ENCODE peak calls at places on chromosomes 4 and X, in six cellular contexts. B is fibroblast of pulmonary artery; G is CD8-positive, alpha-beta T cell; J is pancreas; E is coronary artery; W is gastrocnemius medialis. Q is an unnamed sample.

GRCh38 chr4:105061136-105061696 is 85.5 kb upstream of the TET2 start:
- DNase-seq in W (no peak), E (no peak), J (peak; percentile 22), B (peak; percentile 79), G (no peak), Q (peak; percentile 15)

GRCh38 chrX:24629701-24630100 is 17.4 kb downstream of the PCYT1B start:
- DNase-seq in B (no peak), J (no peak), G (no peak), E (no peak), W (no peak), Q (no peak)

GRCh38 chr4:185307136-185307950 is 88.4 kb downstream of the LRP2BP start:
- DNase-seq in G (no peak), B (no peak), W (no peak), J (no peak), E (no peak), Q (no peak)

GRCh38 chrX:153448556-153449280 is 2.9 kb upstream of the TREX2 start:
- DNase-seq in E (no peak), W (no peak), B (no peak), G (no peak), J (no peak), Q (no peak)

GRCh38 chr4:153497091-153497531 is 31.0 kb downstream of the TMEM131L start:
- DNase-seq in W (no peak), J (no peak), B (peak; percentile 57), E (no peak), G (peak; percentile 67), Q (peak; percentile 54)

GRCh38 chr4:79445371-79445781 is 37.3 kb upstream of the GK2 start:
- DNase-seq in B (no peak), W (no peak), E (no peak), J (no peak), G (no peak), Q (no peak)

GRCh38 chrX:113741744-113742143 is 842.1 kb upstream of the HTR2C start:
- DNase-seq in G (no peak), W (no peak), B (peak; percentile 55), J (no peak), E (no peak), Q (peak; percentile 50)

GRCh38 chr4:173360587-173361221 is 10.1 kb upstream of the SAP30 start:
- DNase-seq in B (peak; percentile 45), G (no peak), E (no peak), W (no peak), J (no peak), Q (no peak)

GRCh38 chrX:47568656-47569295 is 7.8 kb downstream of the ARAF start:
- DNase-seq in E (no peak), G (no peak), W (no peak), J (no peak), B (peak; percentile 28), Q (peak; percentile 47)

GRCh38 chrX:152619897-152620296 is 17.8 kb upstream of the GABRQ start:
- DNase-seq in J (no peak), W (no peak), G (no peak), B (no peak), E (no peak), Q (no peak)

GRCh38 chr4:137650051-137650450 is 117.8 kb upstream of the PCDH18 start:
- DNase-seq in E (no peak), B (no peak), J (no peak), W (no peak), G (no peak), Q (peak; percentile 56)

GRCh38 chr4:120066182-120066524 is 495 bp downstream of the MAD2L1 start:
- DNase-seq in B (no peak), W (no peak), E (no peak), J (no peak), G (no peak), Q (no peak)

GRCh38 chr4:70901607-70901983 is 574 bp upstream of the MOB1B start:
- DNase-seq in J (no peak), E (no peak), B (no peak), W (no peak), G (no peak), Q (no peak)

GRCh38 chrX:53077207-53078197 is 4.7 kb upstream of the TSPYL2 start:
- DNase-seq in G (no peak), E (no peak), W (no peak), B (no peak), J (no peak), Q (no peak)

GRCh38 chr4:3721627-3722026 is 44.6 kb upstream of the ADRA2C start:
- DNase-seq in G (no peak), W (no peak), J (no peak), E (no peak), B (no peak), Q (no peak)

GRCh38 chr4:100489316-100489715 is 28.5 kb downstream of the EMCN start:
- DNase-seq in B (peak; percentile 58), W (no peak), J (no peak), G (no peak), E (no peak), Q (peak; percentile 37)

GRCh38 chrX:47749185-47749967 is 87.3 kb upstream of the ZNF81 start:
- DNase-seq in G (no peak), E (no peak), J (no peak), B (peak; percentile 8), W (peak; percentile 16), Q (peak; percentile 57)

GRCh38 chr4:150010525-150011126 is 67.6 kb upstream of the DCLK2 start:
- DNase-seq in G (no peak), J (peak; percentile 31), W (no peak), E (no peak), B (peak; percentile 81), Q (peak; percentile 74)

GRCh38 chr4:94558392-94558920 is 106.7 kb downstream of the PDLIM5 start:
- DNase-seq in W (no peak), J (no peak), E (no peak), B (no peak), G (no peak), Q (no peak)

GRCh38 chrX:101407748-101408529 is at the start of the genes GLA and HNRNPH2:
- DNase-seq in W (peak; percentile 95), G (peak; percentile 85), B (peak; percentile 99), J (peak; percentile 89), E (peak; percentile 94), Q (peak; percentile 99)

GRCh38 chr4:3514221-3514780 is 17.9 kb downstream of the LRPAP1 start:
- DNase-seq in E (no peak), W (no peak), G (no peak), B (no peak), J (no peak), Q (no peak)

GRCh38 chr4:140374130-140374477 is 658 bp downstream of the SCOC start:
- DNase-seq in W (no peak), E (no peak), B (no peak), G (no peak), J (no peak), Q (peak; percentile 12)

GRCh38 chrX:56792270-56793111 is 63.4 kb downstream of the NBDY start:
- DNase-seq in E (peak; percentile 53), W (peak; percentile 20), J (no peak), G (no peak), B (no peak), Q (no peak)

GRCh38 chr4:122827899-122828601 is 1.4 kb downstream of the FGF2 start:
- DNase-seq in J (no peak), E (no peak), B (peak; percentile 79), G (no peak), W (no peak), Q (peak; percentile 72)

GRCh38 chr4:158578476-158578875 is 56.8 kb downstream of the RXFP1 start:
- DNase-seq in J (no peak), E (no peak), G (no peak), B (peak; percentile 58), W (no peak), Q (peak; percentile 48)

GRCh38 chr4:33948921-33949320 is 2295.4 kb downstream of the ARAP2 start:
- DNase-seq in G (no peak), B (no peak), J (no peak), E (no peak), W (no peak), Q (no peak)

GRCh38 chr4:156794863-156795262 is 176.7 kb downstream of the PDGFC start:
- DNase-seq in W (no peak), G (no peak), J (no peak), B (no peak), E (no peak), Q (no peak)

GRCh38 chr4:139018971-139019758 is 3.6 kb downstream of the NOCT start:
- DNase-seq in G (no peak), E (no peak), J (no peak), W (no peak), B (no peak), Q (peak; percentile 89)
- H3K4me3 ChIP-seq in G (no peak overlapping the region), E (no peak overlapping the region), J (no peak overlapping the region), W (no peak overlapping the region), B (no peak overlapping the region), Q (no peak overlapping the region)

GRCh38 chrX:102845020-102845419 is 92.1 kb upstream of the RAB40AL start:
- DNase-seq in B (no peak), E (no peak), J (no peak), W (no peak), G (no peak), Q (no peak)

GRCh38 chrX:102841706-102842003 is 95.4 kb upstream of the RAB40AL start:
- DNase-seq in E (no peak), B (no peak), W (no peak), J (no peak), G (no peak), Q (no peak)

GRCh38 chrX:102837843-102838242 is 99.2 kb upstream of the RAB40AL start:
- DNase-seq in G (no peak), B (no peak), E (no peak), J (no peak), W (no peak), Q (no peak)

GRCh38 chrX:102835504-102836146 is 101.4 kb upstream of the RAB40AL start:
- DNase-seq in E (no peak), G (no peak), J (no peak), B (peak; percentile 58), W (no peak), Q (peak; percentile 46)

GRCh38 chrX:102840871-102841705 is 96.0 kb upstream of the RAB40AL start:
- DNase-seq in E (no peak), B (peak; percentile 31), W (no peak), G (no peak), J (no peak), Q (peak; percentile 51)
- TF ChIP-seq CTCF in E (no peak), B (peak; percentile 28), W (no peak), G (no peak), J (no peak), Q (peak; percentile 29)

DNA sequence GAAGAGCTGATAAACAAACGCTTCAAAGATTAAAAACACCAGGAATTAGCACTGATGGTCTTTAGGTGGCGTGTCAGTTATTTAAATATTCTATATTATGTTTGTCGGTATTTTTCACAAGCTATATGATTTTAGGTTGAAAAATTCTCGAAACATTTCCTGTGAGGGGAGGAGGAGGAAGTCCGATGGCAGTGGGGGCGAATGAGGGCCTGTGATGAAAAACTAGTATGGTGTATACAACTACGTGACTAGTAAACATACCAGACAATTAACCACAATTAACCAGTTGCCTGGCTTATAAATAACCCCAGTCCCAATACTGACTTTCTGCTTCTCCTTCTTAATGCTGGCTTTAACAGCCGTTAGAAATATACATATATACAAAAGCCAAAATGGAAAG is 612 bp upstream of the NAP1L2 start:
- DNase-seq in W (no peak), G (no peak), J (no peak), B (no peak), E (no peak), Q (no peak)
- H3K4me3 ChIP-seq in W (peak overlapping the region; percentile 47), G (peak overlapping the region; percentile 55), J (peak overlapping the region; percentile 26), B (no peak overlapping the region), E (peak overlapping the region; percentile 64), Q (no peak overlapping the region)

DNA sequence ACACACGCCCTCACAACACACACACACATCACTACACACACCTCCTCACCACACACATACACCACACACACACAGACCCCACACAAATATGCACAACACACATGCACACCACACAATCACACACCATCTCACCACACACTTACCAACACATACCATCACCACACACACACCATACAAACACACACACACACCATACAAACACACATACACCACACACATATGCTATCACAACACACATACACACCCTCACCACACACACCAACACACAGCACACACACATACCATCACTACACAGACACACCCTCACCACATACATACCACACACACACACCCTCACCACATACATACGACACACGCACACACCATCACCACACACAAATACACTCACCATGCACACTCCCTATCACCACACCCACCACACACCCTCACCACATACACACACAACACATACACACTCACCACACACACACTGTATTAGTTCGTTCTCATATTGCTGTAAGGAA is 107.0 kb downstream of the DCTD start:
- DNase-seq in G (no peak), J (no peak), E (no peak), W (no peak), B (no peak), Q (no peak)
- TF ChIP-seq CTCF in G (no peak), J (no peak), E (no peak), W (no peak), B (no peak), Q (no peak)

Q was measured in fibroblast of mammary gland.